ENCODE peak calls at places on chromosome 11, in ten cellular contexts. One of them, this sample, is unnamed.

GRCh38 chr11:57482782-57483569 is 22.6 kb downstream of the RTN4RL2 start:
- DNase-seq in endothelial cell: peak
- DNase-seq in cardiac fibroblast: peak
- DNase-seq in stomach: peak
- DNase-seq in OCI-LY7: peak
- DNase-seq in body of pancreas: no peak
- DNase-seq in cardiac muscle cell: peak
- DNase-seq in Calu3: no peak
- DNase-seq in lower leg skin: no peak
- DNase-seq in mammary epithelial cell: no peak
- DNase-seq in this sample: peak

GRCh38 chr11:8932564-8933180 is at the start of gene C11orf16:
- DNase-seq in endothelial cell: no peak
- DNase-seq in cardiac fibroblast: no peak
- DNase-seq in stomach: no peak
- DNase-seq in OCI-LY7: no peak
- DNase-seq in body of pancreas: no peak
- DNase-seq in cardiac muscle cell: no peak
- DNase-seq in Calu3: no peak
- DNase-seq in lower leg skin: no peak
- DNase-seq in mammary epithelial cell: no peak
- DNase-seq in this sample: no peak

GRCh38 chr11:10778217-10778970 is 27.3 kb downstream of the CTR9 start:
- DNase-seq in endothelial cell: no peak
- DNase-seq in cardiac fibroblast: peak
- DNase-seq in stomach: no peak
- DNase-seq in OCI-LY7: no peak
- DNase-seq in body of pancreas: peak
- DNase-seq in cardiac muscle cell: no peak
- DNase-seq in Calu3: no peak
- DNase-seq in lower leg skin: peak
- DNase-seq in mammary epithelial cell: no peak
- DNase-seq in this sample: no peak

GRCh38 chr11:128266893-128267292 is 320.5 kb downstream of the ETS1 start:
- DNase-seq in endothelial cell: no peak
- DNase-seq in cardiac fibroblast: no peak
- DNase-seq in stomach: no peak
- DNase-seq in OCI-LY7: no peak
- DNase-seq in body of pancreas: no peak
- DNase-seq in cardiac muscle cell: no peak
- DNase-seq in Calu3: no peak
- DNase-seq in lower leg skin: no peak
- DNase-seq in mammary epithelial cell: no peak
- DNase-seq in this sample: no peak

GRCh38 chr11:98069861-98070260 is 950.9 kb upstream of the CNTN5 start:
- DNase-seq in endothelial cell: no peak
- DNase-seq in cardiac fibroblast: no peak
- DNase-seq in stomach: no peak
- DNase-seq in OCI-LY7: no peak
- DNase-seq in body of pancreas: no peak
- DNase-seq in cardiac muscle cell: no peak
- DNase-seq in Calu3: no peak
- DNase-seq in lower leg skin: no peak
- DNase-seq in mammary epithelial cell: no peak
- DNase-seq in this sample: no peak

GRCh38 chr11:73538381-73538872 is 59.5 kb downstream of the FAM168A start:
- DNase-seq in endothelial cell: no peak
- DNase-seq in cardiac fibroblast: no peak
- DNase-seq in stomach: no peak
- DNase-seq in OCI-LY7: peak
- DNase-seq in body of pancreas: no peak
- DNase-seq in cardiac muscle cell: no peak
- DNase-seq in Calu3: no peak
- DNase-seq in lower leg skin: no peak
- DNase-seq in mammary epithelial cell: no peak
- DNase-seq in this sample: peak

GRCh38 chr11:133865466-133865865 is 20.2 kb upstream of the SPATA19 start:
- DNase-seq in endothelial cell: no peak
- DNase-seq in cardiac fibroblast: no peak
- DNase-seq in stomach: no peak
- DNase-seq in OCI-LY7: no peak
- DNase-seq in body of pancreas: no peak
- DNase-seq in cardiac muscle cell: no peak
- DNase-seq in Calu3: no peak
- DNase-seq in lower leg skin: no peak
- DNase-seq in mammary epithelial cell: no peak
- DNase-seq in this sample: no peak

GRCh38 chr11:68002943-68003845 is 703 bp downstream of the UNC93B1 start:
- DNase-seq in endothelial cell: peak
- DNase-seq in cardiac fibroblast: no peak
- DNase-seq in stomach: peak
- DNase-seq in OCI-LY7: peak
- DNase-seq in body of pancreas: peak
- DNase-seq in cardiac muscle cell: peak
- DNase-seq in Calu3: peak
- DNase-seq in lower leg skin: no peak
- DNase-seq in mammary epithelial cell: peak
- DNase-seq in this sample: peak

GRCh38 chr11:22304337-22304961 is 33.7 kb upstream of the SLC17A6 start:
- DNase-seq in endothelial cell: no peak
- DNase-seq in cardiac fibroblast: peak
- DNase-seq in stomach: no peak
- DNase-seq in OCI-LY7: peak
- DNase-seq in body of pancreas: no peak
- DNase-seq in cardiac muscle cell: peak
- DNase-seq in Calu3: no peak
- DNase-seq in lower leg skin: no peak
- DNase-seq in mammary epithelial cell: peak
- DNase-seq in this sample: no peak

GRCh38 chr11:29956076-29956556 is 60.7 kb downstream of the KCNA4 start:
- DNase-seq in endothelial cell: no peak
- DNase-seq in cardiac fibroblast: no peak
- DNase-seq in stomach: no peak
- DNase-seq in OCI-LY7: no peak
- DNase-seq in body of pancreas: no peak
- DNase-seq in cardiac muscle cell: no peak
- DNase-seq in Calu3: no peak
- DNase-seq in lower leg skin: no peak
- DNase-seq in mammary epithelial cell: no peak
- DNase-seq in this sample: no peak

GRCh38 chr11:56841210-56841810 is 92.8 kb upstream of the OR9G4 start:
- DNase-seq in endothelial cell: peak
- DNase-seq in cardiac fibroblast: peak
- DNase-seq in stomach: peak
- DNase-seq in OCI-LY7: peak
- DNase-seq in body of pancreas: peak
- DNase-seq in cardiac muscle cell: peak
- DNase-seq in Calu3: peak
- DNase-seq in lower leg skin: peak
- DNase-seq in mammary epithelial cell: peak
- DNase-seq in this sample: peak

DNA sequence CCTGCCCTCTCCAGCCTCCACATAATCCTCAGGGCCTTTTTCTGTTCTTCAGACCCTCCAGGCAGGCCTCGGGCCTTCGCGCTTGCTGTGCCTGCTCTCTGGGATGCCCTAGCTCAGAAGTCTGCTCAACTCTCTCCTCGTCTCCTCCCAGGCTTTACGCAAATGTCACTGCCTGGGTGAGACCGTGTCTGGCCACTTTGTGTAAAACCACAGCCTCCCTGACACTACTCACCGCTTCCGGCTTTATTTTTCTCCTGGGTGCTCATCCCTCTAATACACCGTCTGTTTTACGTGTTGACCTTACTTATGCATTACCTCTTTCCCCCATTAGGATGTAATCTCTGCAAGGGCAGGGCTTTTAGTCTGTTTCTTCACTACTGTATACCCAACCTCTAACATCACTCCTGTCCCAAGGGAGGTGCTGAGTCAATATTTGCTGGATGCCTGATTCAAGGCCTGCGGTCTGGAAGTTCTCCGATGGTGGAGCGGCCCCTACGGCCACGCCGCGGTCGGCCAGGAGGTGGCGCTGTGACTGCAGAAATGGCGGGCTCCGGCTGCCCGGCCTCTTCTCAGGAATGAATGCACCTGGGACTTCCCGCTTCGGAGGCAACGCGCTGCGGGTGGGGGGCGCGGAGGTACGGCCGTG is 58.2 kb upstream of the THY1 start:
- DNase-seq in endothelial cell: peak
- DNase-seq in cardiac fibroblast: peak
- DNase-seq in stomach: peak
- DNase-seq in OCI-LY7: peak
- DNase-seq in body of pancreas: peak
- DNase-seq in cardiac muscle cell: peak
- DNase-seq in Calu3: peak
- DNase-seq in lower leg skin: peak
- DNase-seq in mammary epithelial cell: peak
- DNase-seq in this sample: peak
- TF ChIP-seq CTCF in endothelial cell: peak
- TF ChIP-seq CTCF in cardiac fibroblast: peak
- TF ChIP-seq CTCF in stomach: peak
- TF ChIP-seq CTCF in OCI-LY7: peak
- TF ChIP-seq CTCF in body of pancreas: peak
- TF ChIP-seq CTCF in cardiac muscle cell: peak
- TF ChIP-seq CTCF in Calu3: peak
- TF ChIP-seq CTCF in lower leg skin: peak
- TF ChIP-seq CTCF in mammary epithelial cell: peak
- TF ChIP-seq CTCF in this sample: peak

DNA sequence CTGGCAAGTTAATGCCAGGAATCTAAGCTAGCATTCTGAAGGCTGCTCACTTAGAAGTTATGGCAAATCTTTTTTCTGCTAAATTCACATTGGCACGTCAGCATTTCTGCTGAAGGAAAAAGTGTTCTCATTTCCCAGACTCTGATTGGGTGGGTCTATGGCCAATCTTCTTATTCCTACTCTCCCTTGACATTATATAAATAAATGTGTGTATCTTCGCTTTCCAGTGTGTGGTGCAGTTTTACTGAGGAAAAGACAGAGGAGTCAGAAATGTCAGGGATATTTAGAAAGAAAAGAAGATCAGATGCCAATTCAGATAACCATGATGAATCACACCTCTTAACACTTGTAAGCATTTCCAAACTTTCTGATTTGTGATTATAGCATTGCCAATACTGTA is 3.2 kb upstream of the BDNF start:
- DNase-seq in endothelial cell: no peak
- DNase-seq in cardiac fibroblast: peak
- DNase-seq in stomach: no peak
- DNase-seq in OCI-LY7: no peak
- DNase-seq in body of pancreas: no peak
- DNase-seq in cardiac muscle cell: no peak
- DNase-seq in Calu3: no peak
- DNase-seq in lower leg skin: no peak
- DNase-seq in mammary epithelial cell: no peak
- DNase-seq in this sample: no peak
- TF ChIP-seq CTCF in endothelial cell: no peak
- TF ChIP-seq CTCF in cardiac fibroblast: no peak
- TF ChIP-seq CTCF in stomach: no peak
- TF ChIP-seq CTCF in OCI-LY7: no peak
- TF ChIP-seq CTCF in body of pancreas: no peak
- TF ChIP-seq CTCF in cardiac muscle cell: no peak
- TF ChIP-seq CTCF in Calu3: no peak
- TF ChIP-seq CTCF in lower leg skin: no peak
- TF ChIP-seq CTCF in mammary epithelial cell: no peak
- TF ChIP-seq CTCF in this sample: no peak

DNA sequence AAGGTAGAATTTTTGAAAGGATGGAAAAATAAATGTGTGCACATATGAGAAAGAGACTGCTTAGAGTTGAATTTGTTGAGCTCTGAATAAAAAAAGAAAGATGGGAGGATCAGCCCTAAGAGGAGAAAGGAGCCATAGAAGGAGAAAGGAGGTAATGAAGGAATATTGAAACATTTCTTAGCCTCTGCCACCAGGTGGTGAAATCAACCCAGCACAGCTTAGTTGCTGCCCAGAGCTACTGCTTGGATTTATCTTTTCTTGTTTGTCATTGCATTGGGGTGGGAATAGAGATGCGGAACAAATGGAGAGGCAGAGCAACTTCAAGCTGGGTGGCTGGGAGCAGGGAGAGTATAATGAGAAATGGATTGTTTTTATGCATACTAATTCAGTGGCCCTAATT is 80.4 kb downstream of the SERGEF start:
- DNase-seq in endothelial cell: no peak
- DNase-seq in cardiac fibroblast: no peak
- DNase-seq in stomach: no peak
- DNase-seq in OCI-LY7: no peak
- DNase-seq in body of pancreas: no peak
- DNase-seq in cardiac muscle cell: no peak
- DNase-seq in Calu3: no peak
- DNase-seq in lower leg skin: no peak
- DNase-seq in mammary epithelial cell: no peak
- DNase-seq in this sample: no peak
- TF ChIP-seq CTCF in endothelial cell: no peak
- TF ChIP-seq CTCF in cardiac fibroblast: no peak
- TF ChIP-seq CTCF in stomach: no peak
- TF ChIP-seq CTCF in OCI-LY7: peak
- TF ChIP-seq CTCF in body of pancreas: no peak
- TF ChIP-seq CTCF in cardiac muscle cell: peak
- TF ChIP-seq CTCF in Calu3: no peak
- TF ChIP-seq CTCF in lower leg skin: no peak
- TF ChIP-seq CTCF in mammary epithelial cell: peak
- TF ChIP-seq CTCF in this sample: no peak

GRCh38 chr11:75492181-75492820 is 33.4 kb downstream of the GDPD5 start:
- DNase-seq in endothelial cell: peak
- DNase-seq in cardiac fibroblast: peak
- DNase-seq in stomach: peak
- DNase-seq in OCI-LY7: peak
- DNase-seq in body of pancreas: no peak
- DNase-seq in cardiac muscle cell: no peak
- DNase-seq in Calu3: peak
- DNase-seq in lower leg skin: no peak
- DNase-seq in mammary epithelial cell: peak
- DNase-seq in this sample: peak

GRCh38 chr11:75498556-75499255 is 27.0 kb downstream of the GDPD5 start:
- DNase-seq in endothelial cell: no peak
- DNase-seq in cardiac fibroblast: peak
- DNase-seq in stomach: no peak
- DNase-seq in OCI-LY7: no peak
- DNase-seq in body of pancreas: no peak
- DNase-seq in cardiac muscle cell: no peak
- DNase-seq in Calu3: no peak
- DNase-seq in lower leg skin: no peak
- DNase-seq in mammary epithelial cell: no peak
- DNase-seq in this sample: no peak

GRCh38 chr11:75497788-75498404 is 27.8 kb downstream of the GDPD5 start:
- DNase-seq in endothelial cell: no peak
- DNase-seq in cardiac fibroblast: no peak
- DNase-seq in stomach: no peak
- DNase-seq in OCI-LY7: no peak
- DNase-seq in body of pancreas: no peak
- DNase-seq in cardiac muscle cell: no peak
- DNase-seq in Calu3: no peak
- DNase-seq in lower leg skin: no peak
- DNase-seq in mammary epithelial cell: no peak
- DNase-seq in this sample: no peak

GRCh38 chr11:75499423-75500305 is 26.1 kb downstream of the GDPD5 start:
- DNase-seq in endothelial cell: no peak
- DNase-seq in cardiac fibroblast: peak
- DNase-seq in stomach: no peak
- DNase-seq in OCI-LY7: no peak
- DNase-seq in body of pancreas: no peak
- DNase-seq in cardiac muscle cell: no peak
- DNase-seq in Calu3: no peak
- DNase-seq in lower leg skin: peak
- DNase-seq in mammary epithelial cell: peak
- DNase-seq in this sample: no peak

GRCh38 chr11:75495749-75496641 is 29.7 kb downstream of the GDPD5 start:
- DNase-seq in endothelial cell: peak
- DNase-seq in cardiac fibroblast: no peak
- DNase-seq in stomach: no peak
- DNase-seq in OCI-LY7: no peak
- DNase-seq in body of pancreas: no peak
- DNase-seq in cardiac muscle cell: peak
- DNase-seq in Calu3: no peak
- DNase-seq in lower leg skin: no peak
- DNase-seq in mammary epithelial cell: no peak
- DNase-seq in this sample: no peak
- TF ChIP-seq CTCF in endothelial cell: no peak
- TF ChIP-seq CTCF in cardiac fibroblast: no peak
- TF ChIP-seq CTCF in stomach: no peak
- TF ChIP-seq CTCF in OCI-LY7: no peak
- TF ChIP-seq CTCF in body of pancreas: no peak
- TF ChIP-seq CTCF in cardiac muscle cell: no peak
- TF ChIP-seq CTCF in Calu3: no peak
- TF ChIP-seq CTCF in lower leg skin: no peak
- TF ChIP-seq CTCF in mammary epithelial cell: peak
- TF ChIP-seq CTCF in this sample: no peak